ENCODE peak calls at places on chromosomes 5 and 9, in eight cellular contexts. P is epithelial cell of esophagus; F is fibroblast of mammary gland; M is nucleus accumbens; X is CD4-positive, CD25-positive, alpha-beta regulatory T cell; B is naive thymus-derived CD8-positive, alpha-beta T cell; C is IMR-90; J is fibroblast of lung. L is an unnamed sample.

GRCh38 chr5:73278693-73279092 is 105.7 kb downstream of the TMEM174 start:
- DNase-seq in P (peak; percentile 98), F (no peak), M (no peak), X (no peak), B (no peak), C (no peak), J (no peak), L (no peak)

GRCh38 chr5:1203311-1203967 is 2.0 kb downstream of the SLC6A19 start:
- DNase-seq in P (no peak), F (no peak), M (no peak), X (no peak), B (no peak), C (no peak), J (no peak), L (no peak)

GRCh38 chr5:4116834-4117233 is 521.2 kb downstream of the IRX1 start:
- DNase-seq in P (peak; percentile 88), F (peak; percentile 19), M (no peak), X (no peak), B (no peak), C (no peak), J (peak; percentile 56), L (no peak)

GRCh38 chr5:93604119-93604963 is 21.3 kb downstream of the NR2F1 start:
- DNase-seq in P (peak; percentile 35), F (peak; percentile 52), M (no peak), X (no peak), B (no peak), C (peak; percentile 67), J (peak; percentile 79), L (peak; percentile 41)

GRCh38 chr5:34684281-34684979 is 28.3 kb downstream of the RAI14 start:
- DNase-seq in P (peak; percentile 62), F (peak; percentile 45), M (no peak), X (no peak), B (no peak), C (peak; percentile 59), J (peak; percentile 83), L (peak; percentile 76)

GRCh38 chr5:64183956-64184355 is 18.3 kb downstream of the RNF180 start:
- DNase-seq in P (no peak), F (no peak), M (no peak), X (no peak), B (no peak), C (no peak), J (no peak), L (no peak)

GRCh38 chr9:8852301-8852864 is 1052.8 kb upstream of the DMAC1 start:
- DNase-seq in P (no peak), F (no peak), M (no peak), X (no peak), B (no peak), C (no peak), J (no peak), L (no peak)

GRCh38 chr5:118033686-118034338 is 954.5 kb downstream of the DTWD2 start:
- DNase-seq in P (no peak), F (no peak), M (no peak), X (no peak), B (no peak), C (no peak), J (no peak), L (no peak)

GRCh38 chr5:10681605-10682428 is 79.2 kb downstream of the DAP start:
- DNase-seq in P (no peak), F (no peak), M (no peak), X (no peak), B (no peak), C (no peak), J (no peak), L (no peak)

GRCh38 chr5:40017151-40017550 is 592.4 kb upstream of the DAB2 start:
- DNase-seq in P (peak; percentile 73), F (no peak), M (no peak), X (no peak), B (no peak), C (no peak), J (no peak), L (no peak)

GRCh38 chr5:135457424-135458071 is 5.4 kb upstream of the TIFAB start:
- DNase-seq in P (peak; percentile 72), F (peak; percentile 58), M (peak; percentile 29), X (peak; percentile 60), B (peak; percentile 36), C (peak; percentile 36), J (peak; percentile 35), L (peak; percentile 58)

GRCh38 chr9:69313175-69313574 is 11.8 kb upstream of the ENTREP1 start:
- DNase-seq in P (no peak), F (no peak), M (no peak), X (no peak), B (no peak), C (no peak), J (no peak), L (no peak)

GRCh38 chr5:151019331-151019730 is 1.1 kb upstream of the GPX3 start:
- DNase-seq in P (no peak), F (no peak), M (no peak), X (no peak), B (no peak), C (no peak), J (no peak), L (no peak)

GRCh38 chr5:79846198-79846521 is 144.9 kb downstream of the MTX3 start:
- DNase-seq in P (no peak), F (no peak), M (no peak), X (no peak), B (no peak), C (no peak), J (no peak), L (no peak)

GRCh38 chr5:44089419-44090125 is 299.6 kb downstream of the FGF10 start:
- DNase-seq in P (no peak), F (peak; percentile 24), M (no peak), X (no peak), B (no peak), C (no peak), J (no peak), L (no peak)

GRCh38 chr9:122122903-122123632 is 30.0 kb upstream of the TTLL11 start:
- DNase-seq in P (peak; percentile 62), F (peak; percentile 64), M (peak; percentile 58), X (peak; percentile 69), B (peak; percentile 54), C (peak; percentile 66), J (peak; percentile 39), L (peak; percentile 44)

GRCh38 chr5:171450423-171451246 is 31.2 kb downstream of the FGF18 start:
- DNase-seq in P (peak; percentile 49), F (peak; percentile 83), M (no peak), X (peak; percentile 6), B (no peak), C (peak; percentile 73), J (peak; percentile 79), L (no peak)

GRCh38 chr9:129514497-129514867 is 106.4 kb downstream of the C9orf50 start:
- DNase-seq in P (no peak), F (no peak), M (no peak), X (no peak), B (no peak), C (no peak), J (no peak), L (no peak)

L was measured in RPMI7951.